ENCODE peak calls at places on chromosomes 2 and 18, in seven cellular contexts. Y is breast epithelium, K is stomach, L is endothelial cell of umbilical vein, S is HCT116, O is K562, R is suprapubic skin. M is an unnamed sample.

GRCh38 chr2:25257032-25257455 is 84.7 kb downstream of the DNMT3A start:
- DNase-seq in R (no peak), O (no peak), S (no peak), L (peak), K (no peak), Y (no peak), M (no peak)

GRCh38 chr2:24831736-24832421 is 38.7 kb downstream of the CENPO start:
- DNase-seq in L (no peak), R (no peak), Y (peak), S (no peak), K (peak), O (no peak), M (no peak)

GRCh38 chr18:48547456-48548403 is 8.9 kb downstream of the CTIF start:
- DNase-seq in K (no peak), R (peak), O (peak), Y (peak), S (no peak), L (no peak), M (no peak)

GRCh38 chr2:65366595-65367125 is 65.7 kb downstream of the SPRED2 start:
- DNase-seq in R (no peak), L (peak), K (no peak), Y (no peak), S (peak), O (peak), M (peak)

GRCh38 chr18:13379930-13380665 is 161.5 kb downstream of the LDLRAD4 start:
- DNase-seq in R (no peak), L (peak), S (no peak), K (no peak), Y (no peak), O (no peak), M (no peak)

GRCh38 chr2:55848096-55848495 is 75.5 kb downstream of the EFEMP1 start:
- DNase-seq in Y (no peak), K (no peak), O (no peak), R (no peak), L (no peak), S (no peak), M (no peak)

GRCh38 chr2:238589591-238590460 is 163.1 kb downstream of the ASB1 start:
- DNase-seq in Y (no peak), O (no peak), R (no peak), K (peak), L (no peak), S (no peak), M (no peak)

GRCh38 chr18:23682045-23682444 is 7.2 kb upstream of the LAMA3 start:
- DNase-seq in L (no peak), Y (no peak), S (no peak), O (no peak), R (no peak), K (no peak), M (no peak)

GRCh38 chr18:54958711-54959625 is at the start of gene CCDC68:
- DNase-seq in R (no peak), S (no peak), Y (no peak), O (peak), K (peak), L (peak), M (peak)

GRCh38 chr2:7233126-7233525 is 315.9 kb downstream of the RNF144A start:
- DNase-seq in R (no peak), Y (no peak), O (no peak), S (no peak), K (no peak), L (no peak), M (no peak)

GRCh38 chr2:101007415-101008345 is 5.6 kb downstream of the RPL31 start:
- DNase-seq in L (no peak), O (no peak), Y (no peak), S (no peak), K (no peak), R (no peak), M (no peak)

GRCh38 chr18:6406075-6406909 is 8.4 kb downstream of the L3MBTL4 start:
- DNase-seq in L (no peak), O (no peak), Y (peak), K (no peak), R (no peak), S (no peak), M (no peak)

GRCh38 chr2:237354930-237355329 is 59.0 kb downstream of the COL6A3 start:
- DNase-seq in R (no peak), S (no peak), L (peak), Y (peak), K (no peak), O (no peak), M (no peak)

GRCh38 chr2:52115750-52116149 is 1083.8 kb upstream of the NRXN1 start:
- DNase-seq in K (no peak), Y (no peak), L (no peak), S (no peak), O (no peak), R (no peak), M (no peak)

GRCh38 chr18:78528437-78529228 is 451.0 kb upstream of the SALL3 start:
- DNase-seq in S (no peak), L (no peak), R (no peak), Y (no peak), K (no peak), O (peak), M (no peak)

GRCh38 chr2:236289766-236290462 is 25.7 kb upstream of the ASB18 start:
- DNase-seq in S (no peak), L (no peak), O (no peak), R (no peak), Y (no peak), K (no peak), M (no peak)

GRCh38 chr2:186486651-186487647 is 889 bp downstream of the ZC3H15 start:
- DNase-seq in Y (no peak), S (no peak), R (no peak), K (no peak), O (no peak), L (peak), M (no peak)

GRCh38 chr2:174631009-174631981 is 33.7 kb upstream of the WIPF1 start:
- DNase-seq in K (no peak), Y (no peak), S (no peak), R (no peak), O (no peak), L (no peak), M (no peak)

GRCh38 chr2:23505984-23506380 is 121.0 kb downstream of the KLHL29 start:
- DNase-seq in L (no peak), S (no peak), O (no peak), R (no peak), K (no peak), Y (peak), M (no peak)
- TF ChIP-seq POLR2AphosphoS5 in L (no peak), S (no peak), O (no peak), R (no peak), K (no peak), Y (no peak), M (no peak)

DNA sequence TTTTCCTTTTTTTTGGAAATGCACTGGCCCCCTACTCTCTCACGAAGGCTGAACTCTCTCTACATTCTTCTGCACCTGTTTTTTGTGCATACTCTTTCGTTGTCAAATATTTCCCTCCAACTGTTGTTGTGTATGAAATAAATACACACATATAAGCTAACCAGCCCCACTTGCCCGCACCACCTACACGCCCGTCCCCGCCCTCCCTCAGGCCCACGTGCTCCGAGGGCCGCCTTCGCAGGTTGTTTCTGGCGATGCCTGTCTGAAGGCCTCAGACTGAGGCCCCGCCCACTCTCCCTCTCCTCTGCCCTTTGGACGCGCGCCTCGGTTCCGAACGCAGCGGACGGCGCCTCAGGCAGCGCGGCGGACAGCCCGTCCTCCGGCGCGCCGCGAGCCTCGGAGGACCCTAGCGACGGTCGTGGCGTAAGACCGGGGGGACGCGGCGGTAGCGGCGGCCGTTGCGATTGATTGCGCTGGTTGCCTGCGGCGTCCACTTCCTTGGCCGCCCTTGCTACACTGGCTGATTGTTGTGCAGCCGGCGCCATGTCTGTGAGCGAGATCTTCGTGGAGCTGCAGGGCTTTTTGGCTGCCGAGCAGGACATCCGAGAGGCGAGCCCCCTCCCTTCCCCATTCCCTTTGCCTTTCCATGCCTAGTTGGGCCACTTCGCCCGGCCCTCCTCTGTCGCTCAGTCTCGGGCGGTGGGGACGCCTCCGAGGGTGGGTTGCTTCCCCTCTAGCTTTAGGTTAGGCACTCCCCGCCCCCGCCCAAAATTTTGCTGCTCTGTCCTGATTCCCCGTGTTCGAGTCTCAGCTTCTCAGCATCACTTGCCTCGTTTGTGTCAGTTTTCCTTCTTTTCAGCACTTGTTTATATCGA is at the start of gene TSN:
- DNase-seq in K (peak), L (peak), O (peak), S (peak), Y (peak), R (peak), M (peak)
- TF ChIP-seq POLR2A in K (no peak), L (peak), O (peak), S (no peak), Y (no peak), R (no peak), M (peak)

GRCh38 chr2:28377984-28378678 is 14.5 kb upstream of the FOSL2 start:
- DNase-seq in O (no peak), L (no peak), S (no peak), Y (peak), K (peak), R (no peak), M (peak)
- TF ChIP-seq POLR2AphosphoS5 in O (no peak), L (no peak), S (no peak), Y (no peak), K (no peak), R (no peak), M (peak)

GRCh38 chr18:66682855-66683322 is 79.0 kb upstream of the CDH19 start:
- DNase-seq in Y (no peak), O (no peak), K (no peak), S (no peak), L (peak), R (no peak), M (no peak)
- TF ChIP-seq POLR2A in Y (no peak), O (no peak), K (no peak), S (no peak), L (no peak), R (no peak), M (no peak)

M was measured in transverse colon.